ENCODE peak calls at places on chromosome 10, in seven cellular contexts. S, Y, V, F, H, G and L are unnamed samples.

GRCh38 chr10:70055550-70055949 is 2.9 kb downstream of the MACROH2A2 start:
- DNase-seq in S (no peak), H (no peak), V (no peak), G (no peak), Y (no peak), F (no peak), L (no peak)

GRCh38 chr10:61902448-61903183 is 1.1 kb downstream of the ARID5B start:
- DNase-seq in F (no peak), S (peak), H (peak), Y (peak), V (no peak), G (peak), L (peak)

GRCh38 chr10:60305394-60305892 is 84.2 kb downstream of the ANK3 start:
- DNase-seq in S (no peak), G (no peak), V (no peak), F (no peak), H (peak), Y (no peak), L (no peak)

GRCh38 chr10:50623299-50624153 is at the start of gene SGMS1:
- DNase-seq in H (peak), Y (peak), F (peak), G (peak), V (no peak), S (peak), L (peak)

GRCh38 chr10:124657806-124658205 is 86.4 kb downstream of the FAM53B start:
- DNase-seq in V (no peak), S (no peak), G (peak), F (no peak), Y (no peak), H (no peak), L (no peak)

GRCh38 chr10:93095225-93095624 is 21.5 kb downstream of the CYP26A1 start:
- DNase-seq in F (no peak), Y (no peak), H (no peak), S (no peak), V (no peak), G (no peak), L (no peak)

GRCh38 chr10:97714401-97715258 is 1.1 kb downstream of the MARVELD1 start:
- DNase-seq in G (peak), H (peak), S (peak), V (no peak), F (peak), Y (peak), L (peak)

GRCh38 chr10:11783558-11783865 is 39.6 kb upstream of the PROSER2 start:
- DNase-seq in Y (peak), G (peak), S (no peak), F (no peak), V (no peak), H (no peak), L (no peak)

GRCh38 chr10:70052462-70053211 is at the start of gene MACROH2A2:
- DNase-seq in G (peak), F (peak), H (peak), Y (peak), S (peak), V (no peak), L (peak)

GRCh38 chr10:97136744-97137143 is 49.0 kb downstream of the SLIT1 start:
- DNase-seq in H (no peak), G (no peak), F (no peak), S (no peak), V (no peak), Y (no peak), L (no peak)

GRCh38 chr10:77146937-77147336 is 490.7 kb downstream of the KCNMA1 start:
- DNase-seq in G (no peak), Y (no peak), H (no peak), V (no peak), F (no peak), S (no peak), L (no peak)

GRCh38 chr10:108904163-108904878 is 1019.0 kb downstream of the XPNPEP1 start:
- DNase-seq in V (no peak), G (no peak), F (no peak), S (no peak), H (no peak), Y (no peak), L (no peak)

GRCh38 chr10:90227786-90228185 is 526.4 kb downstream of the KIF20B start:
- DNase-seq in S (no peak), H (no peak), F (no peak), V (no peak), Y (no peak), G (no peak), L (no peak)

GRCh38 chr10:133537551-133538545 is 10.7 kb downstream of the CYP2E1 start:
- DNase-seq in G (no peak), Y (no peak), H (no peak), S (no peak), F (no peak), V (no peak), L (no peak)

GRCh38 chr10:117860823-117861222 is 185.9 kb downstream of the RAB11FIP2 start:
- DNase-seq in H (peak), Y (no peak), V (no peak), G (no peak), S (no peak), F (no peak), L (peak)

GRCh38 chr10:75367098-75367497 is 34.5 kb downstream of the ZNF503 start:
- DNase-seq in Y (no peak), V (no peak), S (no peak), H (no peak), G (no peak), F (no peak), L (no peak)

GRCh38 chr10:90813592-90814365 is 44.1 kb downstream of the HTR7 start:
- DNase-seq in H (no peak), F (no peak), V (no peak), Y (no peak), S (no peak), G (no peak), L (no peak)

GRCh38 chr10:61342817-61343572 is 110.2 kb downstream of the TMEM26 start:
- DNase-seq in V (no peak), H (no peak), S (no peak), Y (peak), G (no peak), F (no peak), L (no peak)

GRCh38 chr10:95458824-95459223 is 102.3 kb downstream of the SORBS1 start:
- DNase-seq in Y (no peak), S (no peak), G (no peak), V (no peak), F (no peak), H (no peak), L (no peak)

GRCh38 chr10:631266-631665 is 58.2 kb downstream of the DIP2C start:
- DNase-seq in Y (no peak), V (no peak), H (no peak), G (peak), S (peak), F (no peak), L (no peak)

GRCh38 chr10:22420787-22421517 is 75.7 kb downstream of the SPAG6 start:
- DNase-seq in Y (no peak), F (no peak), S (no peak), V (no peak), G (no peak), H (peak), L (peak)

GRCh38 chr10:62866451-62866850 is 50.3 kb upstream of the EGR2 start:
- DNase-seq in G (no peak), V (no peak), H (no peak), Y (no peak), F (no peak), S (no peak), L (no peak)

GRCh38 chr10:8979976-8980375 is 925.5 kb downstream of the GATA3 start:
- DNase-seq in Y (no peak), G (no peak), H (no peak), S (no peak), F (no peak), V (no peak), L (no peak)

GRCh38 chr10:8498881-8499280 is 444.4 kb downstream of the GATA3 start:
- DNase-seq in S (no peak), V (no peak), G (no peak), Y (no peak), F (no peak), H (no peak), L (no peak)

GRCh38 chr10:1376384-1376945 is 320.3 kb downstream of the WDR37 start:
- DNase-seq in V (no peak), F (no peak), H (no peak), G (no peak), Y (no peak), S (no peak), L (no peak)

GRCh38 chr10:69696073-69696731 is 66.2 kb downstream of the FAM241B start:
- DNase-seq in H (peak), Y (peak), S (peak), V (no peak), F (no peak), G (peak), L (peak)

GRCh38 chr10:34420795-34421194 is 394.3 kb downstream of the PARD3 start:
- DNase-seq in H (no peak), V (no peak), F (no peak), Y (no peak), G (no peak), S (no peak), L (no peak)

GRCh38 chr10:32413513-32413912 is 32.4 kb upstream of the CCDC7 start:
- DNase-seq in S (no peak), V (no peak), F (no peak), H (peak), Y (peak), G (no peak), L (no peak)

GRCh38 chr10:266974-267425 is 131.7 kb downstream of the ZMYND11 start:
- DNase-seq in S (no peak), G (no peak), V (no peak), H (peak), Y (no peak), F (no peak), L (no peak)

GRCh38 chr10:8596929-8597472 is 542.5 kb downstream of the GATA3 start:
- DNase-seq in H (no peak), V (no peak), G (no peak), S (no peak), Y (no peak), F (no peak), L (no peak)

GRCh38 chr10:46308666-46309450 is 22.1 kb downstream of the ANTXRL start:
- DNase-seq in G (peak), F (no peak), S (peak), H (no peak), Y (no peak), V (no peak), L (no peak)

GRCh38 chr10:52740913-52741675 is 31.5 kb downstream of the MBL2 start:
- DNase-seq in V (no peak), H (peak), S (no peak), G (peak), Y (peak), F (no peak), L (peak)

GRCh38 chr10:17062493-17063487 is 66.8 kb downstream of the CUBN start:
- DNase-seq in F (peak), S (peak), H (peak), V (no peak), Y (peak), G (peak), L (no peak)

GRCh38 chr10:88157981-88158465 is 294.6 kb downstream of the PTEN start:
- DNase-seq in V (no peak), G (no peak), F (no peak), Y (peak), H (peak), S (peak), L (no peak)

GRCh38 chr10:88879754-88880286 is at the start of gene STAMBPL1:
- DNase-seq in G (no peak), H (no peak), V (peak), F (no peak), S (peak), Y (peak), L (peak)

GRCh38 chr10:63633677-63634487 is 112.7 kb downstream of the REEP3 start:
- DNase-seq in G (peak), H (peak), S (no peak), V (no peak), Y (no peak), F (no peak), L (no peak)

GRCh38 chr10:84510121-84510520 is 181.7 kb downstream of the CCSER2 start:
- DNase-seq in Y (no peak), G (no peak), S (no peak), V (no peak), F (no peak), H (peak), L (no peak)

GRCh38 chr10:30873408-30873807 is 158.3 kb downstream of the ZNF438 start:
- DNase-seq in H (no peak), Y (no peak), G (no peak), V (no peak), F (no peak), S (no peak), L (no peak)

GRCh38 chr10:58239561-58240169 is 28.0 kb downstream of the IPMK start:
- DNase-seq in V (no peak), H (peak), S (no peak), Y (no peak), F (no peak), G (no peak), L (no peak)

DNA sequence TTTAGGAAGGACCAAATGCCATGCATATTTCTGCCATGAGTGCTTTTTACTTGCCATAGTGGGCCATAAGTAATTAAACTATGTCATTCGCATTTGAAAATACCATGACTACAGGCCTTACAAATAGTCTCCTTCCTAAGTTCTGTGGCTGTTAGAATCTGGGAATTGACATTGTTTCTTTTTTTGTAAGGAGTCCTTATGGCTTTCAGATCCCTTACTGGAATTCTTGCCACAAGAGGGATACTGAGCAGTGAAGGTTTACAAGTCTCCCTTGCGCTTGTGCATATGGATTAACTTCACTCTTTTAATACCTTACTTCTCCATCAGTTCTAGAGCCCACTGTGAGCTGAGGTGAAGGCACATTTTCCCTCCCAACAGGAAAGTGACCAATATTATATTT is 166.0 kb downstream of the NRG3 start:
- DNase-seq in S (no peak), V (no peak), Y (no peak), F (no peak), H (no peak), G (no peak), L (no peak)
- TF ChIP-seq CTCF in S (no peak), V (no peak), Y (no peak), F (no peak), H (no peak), G (no peak), L (no peak)

GRCh38 chr10:127012769-127013152 is 107.5 kb downstream of the DOCK1 start:
- DNase-seq in Y (peak), S (no peak), G (peak), F (peak), H (peak), V (no peak), L (no peak)

GRCh38 chr10:127012071-127012768 is 107.0 kb downstream of the DOCK1 start:
- DNase-seq in G (no peak), S (no peak), Y (no peak), H (no peak), V (no peak), F (no peak), L (no peak)

GRCh38 chr10:127014671-127015070 is 109.4 kb downstream of the DOCK1 start:
- DNase-seq in Y (no peak), F (no peak), V (no peak), S (no peak), G (no peak), H (no peak), L (no peak)

GRCh38 chr10:127013696-127014095 is 108.5 kb downstream of the DOCK1 start:
- DNase-seq in S (no peak), H (no peak), G (no peak), V (no peak), F (no peak), Y (no peak), L (no peak)

GRCh38 chr10:127013251-127013656 is 108.0 kb downstream of the DOCK1 start:
- DNase-seq in F (no peak), G (peak), H (peak), S (no peak), V (no peak), Y (no peak), L (no peak)
- TF ChIP-seq CTCF in F (no peak), G (peak), H (no peak), S (no peak), V (no peak), Y (no peak), L (no peak)

DNA sequence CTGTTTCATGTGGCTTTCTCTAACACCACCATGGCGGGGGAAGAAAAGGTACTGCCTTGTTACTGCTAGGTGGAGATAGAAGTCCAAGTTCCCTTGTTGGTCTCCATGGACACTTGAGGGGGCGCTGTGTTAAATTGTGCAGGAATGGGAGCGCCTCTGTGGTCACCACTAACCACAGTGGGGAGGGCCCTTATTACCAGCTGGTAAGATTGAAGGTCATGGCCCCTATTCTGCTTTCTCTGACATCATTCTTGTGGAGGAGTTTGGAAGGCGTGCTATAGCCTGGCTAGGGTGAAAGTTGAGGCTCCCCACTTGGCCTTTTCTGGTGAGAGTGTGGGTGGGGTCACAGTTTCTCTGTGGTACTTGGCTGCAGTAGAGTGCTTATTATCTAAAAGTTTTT is 14.9 kb upstream of the MXI1 start:
- DNase-seq in F (no peak), V (no peak), H (no peak), G (no peak), S (no peak), Y (no peak), L (peak)
- TF ChIP-seq CTCF in F (no peak), V (peak), H (no peak), G (no peak), S (no peak), Y (no peak), L (no peak)

GRCh38 chr10:43128958-43129706 is 9.1 kb upstream of the CSGALNACT2 start:
- DNase-seq in G (no peak), F (no peak), Y (peak), H (peak), S (no peak), V (no peak), L (peak)
- TF ChIP-seq CTCF in G (no peak), F (no peak), Y (no peak), H (no peak), S (no peak), V (no peak), L (no peak)

GRCh38 chr10:130179640-130180039 is 43.4 kb downstream of the GLRX3 start:
- DNase-seq in F (no peak), Y (peak), S (no peak), H (peak), V (no peak), G (no peak), L (no peak)
- TF ChIP-seq CTCF in F (peak), Y (peak), S (no peak), H (peak), V (peak), G (no peak), L (no peak)

GRCh38 chr10:98885380-98885779 is 350.3 kb downstream of the HPSE2 start:
- DNase-seq in G (no peak), V (no peak), H (no peak), S (no peak), F (no peak), Y (no peak), L (no peak)
- TF ChIP-seq CTCF in G (no peak), V (no peak), H (no peak), S (no peak), F (no peak), Y (no peak), L (no peak)

GRCh38 chr10:26863677-26864076 is 2.9 kb upstream of the ABI1 start:
- DNase-seq in F (no peak), Y (no peak), H (no peak), V (no peak), G (no peak), S (no peak), L (no peak)

GRCh38 chr10:26860542-26861325 is at the start of gene ABI1:
- DNase-seq in G (peak), V (peak), F (peak), H (peak), S (peak), Y (peak), L (peak)

GRCh38 chr10:26859241-26860025 is 1.3 kb downstream of the ABI1 start:
- DNase-seq in G (no peak), Y (peak), F (no peak), V (no peak), H (peak), S (no peak), L (no peak)

GRCh38 chr10:26860026-26860541 is 674 bp downstream of the ABI1 start:
- DNase-seq in F (peak), H (peak), V (no peak), Y (peak), G (peak), S (peak), L (peak)

GRCh38 chr10:26861326-26861998 is 704 bp upstream of the ABI1 start:
- DNase-seq in F (no peak), H (no peak), S (no peak), G (no peak), Y (no peak), V (no peak), L (no peak)
- TF ChIP-seq CTCF in F (no peak), H (peak), S (no peak), G (no peak), Y (no peak), V (no peak), L (no peak)

GRCh38 chr10:86363184-86363832 is 3.3 kb downstream of the GRID1 start:
- DNase-seq in F (peak), S (peak), Y (peak), G (peak), H (no peak), V (no peak), L (peak)
- TF ChIP-seq CTCF in F (peak), S (peak), Y (peak), G (peak), H (no peak), V (peak), L (peak)

DNA sequence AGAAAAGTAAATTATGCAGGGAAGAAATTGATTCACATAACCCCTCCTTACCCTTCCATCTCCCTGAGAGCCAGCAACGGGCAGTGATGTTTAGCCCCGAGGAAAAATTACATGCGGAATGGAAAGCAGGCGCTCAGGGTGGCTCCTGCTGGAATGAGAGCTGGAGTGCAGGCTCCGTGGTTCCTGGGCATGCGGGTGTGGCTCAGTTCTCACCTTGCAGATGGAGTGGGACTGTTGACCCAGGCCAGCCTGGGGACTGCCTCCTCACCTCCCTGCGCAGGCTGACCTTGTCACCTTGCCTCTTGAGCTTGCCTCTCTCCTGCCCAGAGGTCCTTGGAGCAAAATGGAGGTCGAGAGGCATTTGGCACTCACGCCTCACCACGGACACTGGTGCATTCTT is 83.3 kb upstream of the PPIF start:
- DNase-seq in G (no peak), S (no peak), F (no peak), H (no peak), V (no peak), Y (no peak), L (no peak)
- TF ChIP-seq CTCF in G (no peak), S (no peak), F (no peak), H (no peak), V (no peak), Y (no peak), L (no peak)

DNA sequence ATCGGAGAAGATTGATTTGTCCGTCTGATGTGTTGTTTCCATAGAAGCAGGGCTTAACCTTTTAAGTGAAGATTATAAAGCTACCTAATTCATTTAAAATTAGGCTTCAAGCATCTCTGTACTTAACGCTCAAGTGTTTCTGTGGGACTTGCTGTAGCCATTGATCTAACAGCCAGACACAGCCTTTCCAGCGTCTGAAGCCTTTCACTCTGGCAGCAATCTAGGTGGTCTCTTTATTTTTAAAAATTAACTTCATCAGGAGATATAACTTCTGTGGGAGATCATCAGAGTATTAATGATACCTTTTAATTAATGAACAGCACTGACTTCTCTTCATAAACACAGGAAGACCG is 88.1 kb downstream of the BEND7 start:
- DNase-seq in G (no peak), F (no peak), V (no peak), Y (no peak), H (no peak), S (no peak), L (no peak)
- TF ChIP-seq CTCF in G (no peak), F (no peak), V (no peak), Y (no peak), H (no peak), S (no peak), L (no peak)